ENCODE peak calls at places on chromosomes 11 and 22, in eight cellular contexts. One of them, this sample, is unnamed.

GRCh38 chr11:72221386-72221785 is 3.2 kb upstream of the INPPL1 start:
- DNase-seq in ovary: no peak
- DNase-seq in CD8-positive, alpha-beta T cell: no peak
- DNase-seq in GM13976: no peak
- DNase-seq in foreskin fibroblast: no peak
- DNase-seq in HFF-Myc: no peak
- DNase-seq in neural crest cell: no peak
- DNase-seq in kidney epithelial cell: no peak
- DNase-seq in this sample: no peak

GRCh38 chr11:112177610-112178009 is 2.3 kb downstream of the BCO2 start:
- DNase-seq in ovary: no peak
- DNase-seq in CD8-positive, alpha-beta T cell: no peak
- DNase-seq in GM13976: no peak
- DNase-seq in foreskin fibroblast: no peak
- DNase-seq in HFF-Myc: no peak
- DNase-seq in neural crest cell: no peak
- DNase-seq in kidney epithelial cell: no peak
- DNase-seq in this sample: no peak

GRCh38 chr11:18352581-18352980 is 30.2 kb downstream of the GTF2H1 start:
- DNase-seq in ovary: no peak
- DNase-seq in CD8-positive, alpha-beta T cell: no peak
- DNase-seq in GM13976: no peak
- DNase-seq in foreskin fibroblast: no peak
- DNase-seq in HFF-Myc: no peak
- DNase-seq in neural crest cell: no peak
- DNase-seq in kidney epithelial cell: no peak
- DNase-seq in this sample: no peak

GRCh38 chr11:57499413-57499982 is 16.0 kb downstream of the SLC43A1 start:
- DNase-seq in ovary: peak
- DNase-seq in CD8-positive, alpha-beta T cell: no peak
- DNase-seq in GM13976: peak
- DNase-seq in foreskin fibroblast: peak
- DNase-seq in HFF-Myc: peak
- DNase-seq in neural crest cell: peak
- DNase-seq in kidney epithelial cell: peak
- DNase-seq in this sample: no peak

GRCh38 chr11:126162286-126163030 is 49.0 kb downstream of the RPUSD4 start:
- DNase-seq in ovary: no peak
- DNase-seq in CD8-positive, alpha-beta T cell: no peak
- DNase-seq in GM13976: no peak
- DNase-seq in foreskin fibroblast: no peak
- DNase-seq in HFF-Myc: no peak
- DNase-seq in neural crest cell: no peak
- DNase-seq in kidney epithelial cell: no peak
- DNase-seq in this sample: no peak

GRCh38 chr11:131827440-131827839 is 457.0 kb downstream of the NTM start:
- DNase-seq in ovary: no peak
- DNase-seq in CD8-positive, alpha-beta T cell: no peak
- DNase-seq in GM13976: no peak
- DNase-seq in foreskin fibroblast: no peak
- DNase-seq in HFF-Myc: no peak
- DNase-seq in neural crest cell: no peak
- DNase-seq in kidney epithelial cell: no peak
- DNase-seq in this sample: no peak

GRCh38 chr11:46710821-46711269 is 8.2 kb upstream of the F2 start:
- DNase-seq in ovary: peak
- DNase-seq in CD8-positive, alpha-beta T cell: no peak
- DNase-seq in GM13976: no peak
- DNase-seq in foreskin fibroblast: peak
- DNase-seq in HFF-Myc: peak
- DNase-seq in neural crest cell: no peak
- DNase-seq in kidney epithelial cell: peak
- DNase-seq in this sample: no peak

GRCh38 chr11:704799-705645 is 1.0 kb upstream of the EPS8L2 start:
- DNase-seq in ovary: peak
- DNase-seq in CD8-positive, alpha-beta T cell: no peak
- DNase-seq in GM13976: no peak
- DNase-seq in foreskin fibroblast: no peak
- DNase-seq in HFF-Myc: no peak
- DNase-seq in neural crest cell: no peak
- DNase-seq in kidney epithelial cell: no peak
- DNase-seq in this sample: no peak

GRCh38 chr11:18878211-18878610 is 61.0 kb downstream of the MRGPRX1 start:
- DNase-seq in ovary: no peak
- DNase-seq in CD8-positive, alpha-beta T cell: no peak
- DNase-seq in GM13976: no peak
- DNase-seq in foreskin fibroblast: no peak
- DNase-seq in HFF-Myc: no peak
- DNase-seq in neural crest cell: no peak
- DNase-seq in kidney epithelial cell: no peak
- DNase-seq in this sample: no peak

GRCh38 chr11:114061053-114062049 is 1.8 kb downstream of the ZBTB16 start:
- DNase-seq in ovary: peak
- DNase-seq in CD8-positive, alpha-beta T cell: no peak
- DNase-seq in GM13976: no peak
- DNase-seq in foreskin fibroblast: peak
- DNase-seq in HFF-Myc: no peak
- DNase-seq in neural crest cell: no peak
- DNase-seq in kidney epithelial cell: no peak
- DNase-seq in this sample: no peak

GRCh38 chr11:128772814-128773213 is 78.9 kb downstream of the FLI1 start:
- DNase-seq in ovary: no peak
- DNase-seq in CD8-positive, alpha-beta T cell: no peak
- DNase-seq in GM13976: no peak
- DNase-seq in foreskin fibroblast: no peak
- DNase-seq in HFF-Myc: no peak
- DNase-seq in neural crest cell: no peak
- DNase-seq in kidney epithelial cell: no peak
- DNase-seq in this sample: peak

GRCh38 chr11:126134461-126135155 is 71.9 kb upstream of the CDON start:
- DNase-seq in ovary: no peak
- DNase-seq in CD8-positive, alpha-beta T cell: no peak
- DNase-seq in GM13976: no peak
- DNase-seq in foreskin fibroblast: no peak
- DNase-seq in HFF-Myc: no peak
- DNase-seq in neural crest cell: no peak
- DNase-seq in kidney epithelial cell: no peak
- DNase-seq in this sample: no peak

GRCh38 chr22:44359496-44360110 is 46.9 kb upstream of the SHISAL1 start:
- DNase-seq in ovary: peak
- DNase-seq in CD8-positive, alpha-beta T cell: no peak
- DNase-seq in GM13976: no peak
- DNase-seq in foreskin fibroblast: no peak
- DNase-seq in HFF-Myc: no peak
- DNase-seq in neural crest cell: no peak
- DNase-seq in kidney epithelial cell: no peak
- DNase-seq in this sample: no peak

GRCh38 chr11:76613901-76614300 is 56.6 kb downstream of the LRRC32 start:
- DNase-seq in ovary: no peak
- DNase-seq in CD8-positive, alpha-beta T cell: no peak
- DNase-seq in GM13976: no peak
- DNase-seq in foreskin fibroblast: no peak
- DNase-seq in HFF-Myc: no peak
- DNase-seq in neural crest cell: no peak
- DNase-seq in kidney epithelial cell: no peak
- DNase-seq in this sample: no peak

GRCh38 chr11:76612226-76612625 is 58.3 kb downstream of the LRRC32 start:
- DNase-seq in ovary: no peak
- DNase-seq in CD8-positive, alpha-beta T cell: no peak
- DNase-seq in GM13976: no peak
- DNase-seq in foreskin fibroblast: no peak
- DNase-seq in HFF-Myc: no peak
- DNase-seq in neural crest cell: no peak
- DNase-seq in kidney epithelial cell: no peak
- DNase-seq in this sample: no peak

GRCh38 chr11:76609736-76610370 is 60.7 kb downstream of the LRRC32 start:
- DNase-seq in ovary: no peak
- DNase-seq in CD8-positive, alpha-beta T cell: no peak
- DNase-seq in GM13976: no peak
- DNase-seq in foreskin fibroblast: no peak
- DNase-seq in HFF-Myc: no peak
- DNase-seq in neural crest cell: no peak
- DNase-seq in kidney epithelial cell: no peak
- DNase-seq in this sample: no peak

GRCh38 chr11:76610371-76610770 is 60.2 kb downstream of the LRRC32 start:
- DNase-seq in ovary: no peak
- DNase-seq in CD8-positive, alpha-beta T cell: no peak
- DNase-seq in GM13976: no peak
- DNase-seq in foreskin fibroblast: no peak
- DNase-seq in HFF-Myc: no peak
- DNase-seq in neural crest cell: no peak
- DNase-seq in kidney epithelial cell: no peak
- DNase-seq in this sample: no peak

GRCh38 chr11:76610871-76611475 is 59.6 kb downstream of the LRRC32 start:
- DNase-seq in ovary: no peak
- DNase-seq in CD8-positive, alpha-beta T cell: no peak
- DNase-seq in GM13976: no peak
- DNase-seq in foreskin fibroblast: no peak
- DNase-seq in HFF-Myc: no peak
- DNase-seq in neural crest cell: no peak
- DNase-seq in kidney epithelial cell: no peak
- DNase-seq in this sample: no peak
- TF ChIP-seq CTCF in ovary: no peak
- TF ChIP-seq CTCF in CD8-positive, alpha-beta T cell: no peak
- TF ChIP-seq CTCF in GM13976: no peak
- TF ChIP-seq CTCF in foreskin fibroblast: no peak
- TF ChIP-seq CTCF in HFF-Myc: no peak
- TF ChIP-seq CTCF in neural crest cell: no peak
- TF ChIP-seq CTCF in kidney epithelial cell: no peak
- TF ChIP-seq CTCF in this sample: no peak

GRCh38 chr22:22854466-22854865 is 33.1 kb upstream of the IGLL5 start:
- DNase-seq in ovary: no peak
- DNase-seq in CD8-positive, alpha-beta T cell: no peak
- DNase-seq in GM13976: no peak
- DNase-seq in foreskin fibroblast: no peak
- DNase-seq in HFF-Myc: no peak
- DNase-seq in neural crest cell: no peak
- DNase-seq in kidney epithelial cell: no peak
- DNase-seq in this sample: no peak

GRCh38 chr22:22855085-22855484 is 32.5 kb upstream of the IGLL5 start:
- DNase-seq in ovary: no peak
- DNase-seq in CD8-positive, alpha-beta T cell: no peak
- DNase-seq in GM13976: no peak
- DNase-seq in foreskin fibroblast: no peak
- DNase-seq in HFF-Myc: no peak
- DNase-seq in neural crest cell: no peak
- DNase-seq in kidney epithelial cell: no peak
- DNase-seq in this sample: no peak

GRCh38 chr22:22856364-22856763 is 31.3 kb upstream of the IGLL5 start:
- DNase-seq in ovary: no peak
- DNase-seq in CD8-positive, alpha-beta T cell: no peak
- DNase-seq in GM13976: no peak
- DNase-seq in foreskin fibroblast: no peak
- DNase-seq in HFF-Myc: no peak
- DNase-seq in neural crest cell: no peak
- DNase-seq in kidney epithelial cell: no peak
- DNase-seq in this sample: no peak

GRCh38 chr22:22856885-22857606 is 30.6 kb upstream of the IGLL5 start:
- DNase-seq in ovary: no peak
- DNase-seq in CD8-positive, alpha-beta T cell: no peak
- DNase-seq in GM13976: no peak
- DNase-seq in foreskin fibroblast: no peak
- DNase-seq in HFF-Myc: no peak
- DNase-seq in neural crest cell: no peak
- DNase-seq in kidney epithelial cell: no peak
- DNase-seq in this sample: no peak

DNA sequence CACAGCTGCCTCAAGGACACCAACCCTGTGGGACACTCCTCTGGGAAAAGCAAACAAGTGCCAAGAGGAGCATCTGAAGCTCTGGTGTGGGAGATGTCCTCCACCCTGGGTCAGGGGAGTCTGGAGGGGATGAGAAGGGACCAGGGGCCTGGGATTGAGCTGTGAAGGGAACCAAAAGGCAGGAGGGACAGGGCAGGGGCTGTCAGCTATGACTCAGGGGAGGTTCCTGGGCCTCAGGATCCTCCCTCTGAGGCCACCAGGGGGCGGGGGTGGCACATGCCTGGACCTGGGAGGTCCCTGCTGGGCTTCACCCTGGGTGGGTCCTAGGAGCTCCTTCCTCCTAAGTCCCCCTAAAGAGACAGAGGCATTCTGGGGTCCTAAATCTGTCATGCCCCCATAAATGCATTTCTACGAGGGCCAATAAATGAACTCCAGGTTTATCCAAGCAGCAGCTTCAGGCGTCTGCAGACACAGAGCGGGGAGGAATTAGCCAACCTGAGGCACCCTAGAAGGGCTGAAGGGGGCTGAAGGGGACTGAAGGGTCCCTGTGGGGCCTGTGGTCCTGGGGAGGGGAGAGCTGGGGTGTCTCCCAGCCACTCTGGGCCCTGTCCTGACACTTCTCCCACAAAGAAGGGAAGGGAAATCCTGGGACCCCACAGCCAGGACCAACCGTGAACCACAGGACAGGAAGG is 31.9 kb upstream of the IGLL5 start:
- DNase-seq in ovary: no peak
- DNase-seq in CD8-positive, alpha-beta T cell: no peak
- DNase-seq in GM13976: peak
- DNase-seq in foreskin fibroblast: peak
- DNase-seq in HFF-Myc: no peak
- DNase-seq in neural crest cell: peak
- DNase-seq in kidney epithelial cell: no peak
- DNase-seq in this sample: peak
- TF ChIP-seq CTCF in ovary: no peak
- TF ChIP-seq CTCF in CD8-positive, alpha-beta T cell: peak
- TF ChIP-seq CTCF in GM13976: peak
- TF ChIP-seq CTCF in foreskin fibroblast: peak
- TF ChIP-seq CTCF in HFF-Myc: peak
- TF ChIP-seq CTCF in neural crest cell: peak
- TF ChIP-seq CTCF in kidney epithelial cell: peak
- TF ChIP-seq CTCF in this sample: peak

GRCh38 chr11:65530157-65530496 is 5.2 kb downstream of the SCYL1 start:
- DNase-seq in ovary: no peak
- DNase-seq in CD8-positive, alpha-beta T cell: no peak
- DNase-seq in GM13976: no peak
- DNase-seq in foreskin fibroblast: no peak
- DNase-seq in HFF-Myc: no peak
- DNase-seq in neural crest cell: no peak
- DNase-seq in kidney epithelial cell: no peak
- DNase-seq in this sample: no peak
- TF ChIP-seq CTCF in ovary: no peak
- TF ChIP-seq CTCF in CD8-positive, alpha-beta T cell: peak
- TF ChIP-seq CTCF in GM13976: no peak
- TF ChIP-seq CTCF in foreskin fibroblast: peak
- TF ChIP-seq CTCF in HFF-Myc: peak
- TF ChIP-seq CTCF in neural crest cell: peak
- TF ChIP-seq CTCF in kidney epithelial cell: peak
- TF ChIP-seq CTCF in this sample: no peak

DNA sequence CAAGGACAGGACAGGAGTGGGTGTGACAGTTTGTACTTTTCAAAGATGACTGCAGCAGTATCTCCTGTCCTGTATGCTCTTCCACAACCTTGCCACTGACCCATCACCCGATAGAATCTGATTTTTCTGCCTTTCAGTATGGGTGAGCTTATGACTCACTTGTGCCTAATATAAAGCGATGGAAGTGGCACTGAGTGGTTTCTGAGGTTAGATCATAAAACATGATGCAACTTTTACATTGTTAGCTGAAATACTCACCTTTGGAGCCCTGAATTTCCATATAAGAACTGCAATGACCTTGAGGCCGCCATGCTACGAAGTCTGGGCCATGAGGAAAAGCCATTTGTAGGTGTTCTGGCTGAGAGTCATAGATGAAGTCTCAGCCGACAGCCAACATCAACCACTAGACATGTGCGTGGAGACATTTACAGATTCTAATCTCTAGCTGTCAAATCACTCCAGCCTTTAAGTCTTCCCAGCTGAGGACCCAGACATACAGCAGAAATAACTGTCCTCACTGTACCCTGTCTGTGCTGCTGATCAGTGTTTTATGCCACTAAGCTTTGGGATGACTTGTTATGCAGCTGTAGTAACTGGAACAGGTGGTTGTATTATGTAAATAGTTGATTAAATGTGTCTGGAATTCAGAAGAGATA is 105.9 kb upstream of the ARHGAP20 start:
- DNase-seq in ovary: no peak
- DNase-seq in CD8-positive, alpha-beta T cell: no peak
- DNase-seq in GM13976: no peak
- DNase-seq in foreskin fibroblast: peak
- DNase-seq in HFF-Myc: peak
- DNase-seq in neural crest cell: no peak
- DNase-seq in kidney epithelial cell: peak
- DNase-seq in this sample: no peak
- TF ChIP-seq CTCF in ovary: no peak
- TF ChIP-seq CTCF in CD8-positive, alpha-beta T cell: no peak
- TF ChIP-seq CTCF in GM13976: no peak
- TF ChIP-seq CTCF in foreskin fibroblast: no peak
- TF ChIP-seq CTCF in HFF-Myc: no peak
- TF ChIP-seq CTCF in neural crest cell: no peak
- TF ChIP-seq CTCF in kidney epithelial cell: no peak
- TF ChIP-seq CTCF in this sample: no peak

This sample was measured in natural killer cell.